ENCODE peak calls at places on chromosomes 12 and 14, in six cellular contexts. R, V, I, T, J and S are unnamed samples. For H3K9me2, the result is how much of the 10 kb centered on the place peaks cover.

GRCh38 chr12:57046947-57047890 is 2.7 kb downstream of the MYO1A start:
- DNase-seq in R (no peak), V (no peak), I (no peak), T (no peak), J (no peak), S (no peak)

GRCh38 chr12:87136330-87136976 is 880.3 kb upstream of the MGAT4C start:
- DNase-seq in R (peak), V (peak), I (peak), T (no peak), J (peak), S (no peak)

GRCh38 chr12:55908726-55909512 is 18.8 kb downstream of the PYM1 start:
- DNase-seq in R (no peak), V (peak), I (peak), T (peak), J (peak), S (no peak)

GRCh38 chr12:48279601-48280000 is 71.1 kb downstream of the ZNF641 start:
- DNase-seq in R (no peak), V (no peak), I (no peak), T (peak), J (no peak), S (no peak)

GRCh38 chr14:24095196-24096068 is 1.3 kb downstream of the PCK2 start:
- DNase-seq in R (no peak), V (peak), I (no peak), T (peak), J (peak), S (peak)

GRCh38 chr12:100576311-100577036 is 3.0 kb downstream of the GAS2L3 start:
- DNase-seq in R (no peak), V (peak), I (peak), T (no peak), J (peak), S (no peak)

GRCh38 chr14:60304509-60304908 is 55.5 kb downstream of the PPM1A start:
- DNase-seq in R (no peak), V (no peak), I (no peak), T (no peak), J (peak), S (no peak)

GRCh38 chr12:5010130-5010529 is 33.5 kb upstream of the KCNA5 start:
- DNase-seq in R (no peak), V (no peak), I (no peak), T (no peak), J (no peak), S (no peak)

GRCh38 chr12:93434305-93434704 is 7.4 kb downstream of the UBE2N start:
- DNase-seq in R (peak), V (peak), I (no peak), T (no peak), J (no peak), S (no peak)

GRCh38 chr12:85422766-85423165 is 142.7 kb downstream of the ALX1 start:
- DNase-seq in R (no peak), V (no peak), I (no peak), T (no peak), J (no peak), S (no peak)

GRCh38 chr14:37594916-37595808 is at the start of the genes FOXA1 and TTC6:
- DNase-seq in R (peak), V (peak), I (peak), T (peak), J (peak), S (no peak)
- H3K4me3 ChIP-seq in R (peak), V (peak), I (peak), T (peak), J (peak), S (no peak)

DNA sequence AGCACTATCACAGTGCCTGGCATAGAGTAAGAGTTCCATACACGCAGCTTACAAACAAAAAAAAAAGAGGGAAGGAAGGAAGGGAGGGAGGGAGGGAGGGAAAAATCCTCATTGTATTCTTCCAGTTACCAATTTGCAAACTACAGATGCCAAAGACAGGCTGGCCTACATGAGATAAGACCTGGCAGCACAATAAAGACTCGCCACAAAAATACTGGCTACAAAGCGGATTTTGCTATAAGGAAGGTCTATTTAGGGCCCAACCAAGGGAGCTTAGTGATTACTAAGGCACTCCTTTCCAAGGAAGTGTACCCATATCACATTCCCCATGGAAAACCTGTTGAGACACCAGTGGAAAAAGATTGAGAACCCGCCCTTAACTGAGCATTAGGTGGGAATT is 50.3 kb downstream of the PHLDA1 start:
- DNase-seq in R (no peak), V (no peak), I (no peak), T (no peak), J (no peak), S (no peak)
- H3K9me2 ChIP-seq in R (under half), V (under half), I (under half), T (under half), J (under half), S (under half)

GRCh38 chr12:106581543-106582263 is 1.1 kb upstream of the RFX4 start:
- DNase-seq in R (no peak), V (peak), I (no peak), T (peak), J (peak), S (no peak)
- H3K4me3 ChIP-seq in R (no peak), V (no peak), I (no peak), T (peak), J (no peak), S (no peak)

GRCh38 chr14:32342151-32342853 is 13.2 kb downstream of the AKAP6 start:
- DNase-seq in R (no peak), V (peak), I (peak), T (no peak), J (no peak), S (no peak)

GRCh38 chr14:32339188-32339587 is 10.1 kb downstream of the AKAP6 start:
- DNase-seq in R (no peak), V (no peak), I (no peak), T (no peak), J (no peak), S (no peak)

GRCh38 chr14:32336702-32337101 is 7.6 kb downstream of the AKAP6 start:
- DNase-seq in R (no peak), V (no peak), I (no peak), T (no peak), J (no peak), S (no peak)

GRCh38 chr14:32342854-32343200 is 13.7 kb downstream of the AKAP6 start:
- DNase-seq in R (no peak), V (no peak), I (no peak), T (peak), J (no peak), S (no peak)

DNA sequence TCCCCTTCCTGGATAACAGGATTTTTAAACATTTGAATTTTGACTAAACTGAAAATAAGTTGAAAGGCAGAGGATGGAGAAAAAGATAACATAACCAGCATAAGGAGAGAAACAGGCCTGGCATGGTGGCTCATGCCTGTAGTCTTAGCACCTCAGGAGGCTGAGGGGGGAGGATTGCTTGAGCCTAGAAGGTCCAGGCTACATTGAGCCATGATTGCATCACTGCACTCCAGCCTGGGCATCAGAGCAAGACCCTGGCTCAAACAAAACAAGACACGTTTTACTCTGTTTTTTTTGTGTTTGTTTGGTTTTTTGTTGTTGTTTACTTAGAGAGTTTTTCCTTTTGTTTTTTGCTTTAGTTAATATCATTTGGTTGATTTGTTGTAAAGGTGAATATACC is 8.7 kb downstream of the AKAP6 start:
- DNase-seq in R (no peak), V (no peak), I (no peak), T (no peak), J (no peak), S (no peak)
- H3K9me2 ChIP-seq in R (under half), V (under half), I (under half), T (under half), J (under half), S (under half)

GRCh38 chr14:22506778-22507351 is 82.2 kb downstream of the DAD1 start:
- DNase-seq in R (no peak), V (no peak), I (no peak), T (no peak), J (no peak), S (no peak)

GRCh38 chr14:22509036-22509709 is 79.9 kb downstream of the DAD1 start:
- DNase-seq in R (no peak), V (no peak), I (no peak), T (no peak), J (no peak), S (no peak)

GRCh38 chr14:22509751-22510300 is 79.2 kb downstream of the DAD1 start:
- DNase-seq in R (no peak), V (no peak), I (no peak), T (no peak), J (no peak), S (no peak)

GRCh38 chr14:22508150-22508457 is 80.9 kb downstream of the DAD1 start:
- DNase-seq in R (no peak), V (no peak), I (no peak), T (no peak), J (no peak), S (no peak)

DNA sequence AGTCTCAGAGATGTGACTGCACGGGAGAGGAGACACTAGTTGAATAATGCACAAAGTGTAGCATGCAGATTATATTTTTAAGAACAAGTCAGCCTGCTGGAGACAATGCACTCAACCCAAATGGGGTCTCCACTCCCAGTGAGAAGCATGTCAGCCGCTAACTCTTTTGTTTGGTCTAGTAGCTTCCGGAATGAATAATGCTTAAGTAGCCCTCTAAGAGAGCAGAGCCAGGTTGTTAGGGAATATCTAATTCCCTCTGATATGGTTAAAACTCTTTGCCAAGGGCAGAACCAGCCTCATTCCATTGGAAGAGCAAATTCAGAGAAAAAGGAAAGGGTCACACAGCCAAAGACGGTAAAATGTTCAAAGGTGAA is 80.4 kb downstream of the DAD1 start:
- DNase-seq in R (no peak), V (no peak), I (no peak), T (no peak), J (no peak), S (no peak)
- H3K4me3 ChIP-seq in R (no peak), V (no peak), I (no peak), T (no peak), J (no peak), S (no peak)

GRCh38 chr12:14647028-14647750 is 49.2 kb downstream of the GUCY2C start:
- DNase-seq in R (no peak), V (no peak), I (no peak), T (no peak), J (no peak), S (no peak)
- H3K9me2 ChIP-seq in R (under half), V (under half), I (under half), T (under half), J (under half), S (under half)

GRCh38 chr12:66255737-66256136 is 46.6 kb upstream of the HELB start:
- DNase-seq in R (no peak), V (no peak), I (no peak), T (no peak), J (no peak), S (no peak)
- H3K4me3 ChIP-seq in R (no peak), V (no peak), I (no peak), T (no peak), J (no peak), S (no peak)

GRCh38 chr12:49899286-49899843 is 4.3 kb downstream of the FAIM2 start:
- DNase-seq in R (no peak), V (no peak), I (no peak), T (no peak), J (no peak), S (no peak)
- H3K9me2 ChIP-seq in R (under half), V (under half), I (under half), T (under half), J (under half), S (under half)

DNA sequence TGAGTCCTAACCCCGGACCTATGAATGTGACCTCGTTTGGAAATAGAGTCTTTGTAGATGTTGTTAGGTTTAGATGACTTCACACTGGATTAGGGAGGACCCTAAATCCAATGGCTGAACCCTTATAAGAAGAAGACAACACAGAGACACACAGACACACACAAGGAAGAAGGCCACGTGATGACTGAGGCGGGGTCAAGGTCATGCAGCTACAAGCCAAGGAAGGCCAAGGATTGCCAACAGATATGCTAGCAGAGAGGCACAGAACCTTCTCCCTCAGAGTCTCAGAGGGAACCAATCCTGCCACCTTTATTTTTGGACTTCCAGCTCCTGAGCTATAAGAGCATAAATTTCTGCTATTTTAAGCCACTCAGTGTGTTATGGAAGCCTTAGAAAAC is 31.8 kb downstream of the LTBP2 start:
- DNase-seq in R (no peak), V (no peak), I (no peak), T (no peak), J (no peak), S (no peak)
- H3K4me3 ChIP-seq in R (no peak), V (no peak), I (no peak), T (no peak), J (no peak), S (no peak)

DNA sequence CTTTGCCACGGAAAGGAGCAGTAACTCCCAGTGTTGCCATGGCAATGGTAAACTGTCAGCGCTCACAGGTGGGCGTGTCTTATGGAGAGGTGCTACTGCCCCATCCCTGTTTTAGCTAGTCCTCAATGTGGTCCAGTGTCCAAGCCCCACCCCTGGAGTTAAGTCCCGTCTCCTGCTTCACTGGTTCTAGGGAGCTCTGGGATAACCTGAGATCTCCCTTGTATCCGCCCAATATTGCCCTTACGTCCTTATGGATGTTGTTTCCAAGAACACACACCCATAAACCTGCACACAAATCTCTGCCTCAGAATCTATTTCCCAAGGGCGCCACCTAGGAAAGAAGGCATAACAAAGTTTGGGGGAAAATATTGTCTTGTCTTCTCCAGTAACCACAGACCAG is 64.2 kb downstream of the SPRING1 start:
- DNase-seq in R (no peak), V (peak), I (peak), T (peak), J (no peak), S (no peak)
- H3K9me2 ChIP-seq in R (under half), V (under half), I (under half), T (under half), J (under half), S (under half)